ENCODE peak calls at places on chromosomes 7 and 10, in five cellular contexts. V, U, I, M and N are unnamed samples.

GRCh38 chr10:16792675-16793074 is 24.5 kb downstream of the RSU1 start:
- DNase-seq in V (peak), U (peak), I (no peak), M (no peak), N (no peak)

GRCh38 chr10:69686866-69687265 is 56.8 kb downstream of the FAM241B start:
- DNase-seq in V (no peak), U (no peak), I (no peak), M (no peak), N (no peak)

GRCh38 chr7:49855281-49855980 is 82.0 kb downstream of the VWC2 start:
- DNase-seq in V (no peak), U (no peak), I (no peak), M (no peak), N (no peak)

GRCh38 chr10:78004215-78005026 is 24.9 kb downstream of the POLR3A start:
- DNase-seq in V (no peak), U (no peak), I (no peak), M (no peak), N (no peak)

GRCh38 chr7:112084506-112084905 is 121.7 kb downstream of the DOCK4 start:
- DNase-seq in V (peak), U (peak), I (no peak), M (no peak), N (no peak)

GRCh38 chr7:74010407-74010806 is 17.6 kb upstream of the ELN start:
- DNase-seq in V (no peak), U (peak), I (no peak), M (no peak), N (no peak)

GRCh38 chr10:5552376-5553321 is 27.9 kb downstream of the CALML3 start:
- DNase-seq in V (no peak), U (peak), I (no peak), M (no peak), N (no peak)

GRCh38 chr10:13439771-13440708 is 88.8 kb downstream of the BEND7 start:
- DNase-seq in V (peak), U (peak), I (peak), M (no peak), N (peak)

GRCh38 chr10:77836299-77836820 is 90.2 kb downstream of the DLG5 start:
- DNase-seq in V (peak), U (peak), I (no peak), M (no peak), N (peak)

GRCh38 chr10:67259319-67259929 is 333.6 kb downstream of the LRRTM3 start:
- DNase-seq in V (no peak), U (no peak), I (no peak), M (no peak), N (no peak)

GRCh38 chr7:40315277-40315676 is 180.5 kb downstream of the SUGCT start:
- DNase-seq in V (no peak), U (no peak), I (no peak), M (no peak), N (no peak)

GRCh38 chr7:7554647-7555575 is 11.8 kb upstream of the MIOS start:
- DNase-seq in V (no peak), U (peak), I (no peak), M (no peak), N (no peak)

GRCh38 chr10:14524692-14525091 is 194.0 kb upstream of the FRMD4A start:
- DNase-seq in V (no peak), U (no peak), I (no peak), M (no peak), N (no peak)
- H2AFZ ChIP-seq in V (no peak), U (no peak), I (no peak), M (no peak), N (no peak)

DNA sequence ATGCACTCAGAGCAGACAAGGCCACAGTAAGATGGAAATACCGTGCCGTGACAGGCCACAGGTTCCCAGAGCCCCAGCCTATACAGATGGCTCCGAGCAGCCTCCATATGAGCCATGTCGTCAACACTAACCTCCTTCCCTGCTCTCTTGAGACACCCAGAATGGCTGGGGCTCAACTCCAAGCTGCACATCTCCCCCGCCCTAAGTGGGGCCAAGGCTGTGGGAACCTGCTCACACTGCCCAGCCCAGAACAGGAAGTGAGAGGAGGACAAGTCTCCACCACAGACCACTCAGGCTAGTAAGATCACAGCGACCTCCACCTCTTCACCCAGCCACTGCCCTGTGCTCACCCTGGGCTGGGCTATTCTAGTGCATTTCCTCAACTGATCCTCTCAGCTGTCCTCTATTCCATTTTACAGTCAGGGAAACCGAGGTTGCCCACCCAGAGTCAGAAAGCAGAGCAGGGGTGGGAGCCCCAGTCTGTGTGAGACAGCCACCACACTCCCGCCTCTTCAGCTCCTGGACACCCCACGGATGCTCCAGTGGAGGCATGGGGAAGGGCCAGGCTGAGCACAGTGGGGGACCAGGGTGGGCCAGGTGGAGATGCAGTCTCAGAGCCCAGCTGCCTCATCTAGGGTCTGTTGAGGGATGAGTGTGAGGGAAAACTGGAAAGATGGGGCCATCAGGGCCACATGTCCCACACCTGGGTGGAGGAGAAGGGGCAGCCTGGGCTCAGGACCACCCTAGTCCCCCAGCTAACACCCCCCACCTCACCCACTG is 11.6 kb downstream of the GRID1 start:
- DNase-seq in V (no peak), U (no peak), I (no peak), M (no peak), N (no peak)
- H3K27ac ChIP-seq in V (no peak), U (no peak), I (no peak), M (no peak), N (no peak)

GRCh38 chr7:12831024-12831423 is 143.6 kb downstream of the ARL4A start:
- DNase-seq in V (no peak), U (no peak), I (no peak), M (no peak), N (no peak)

GRCh38 chr7:12827219-12827821 is 139.9 kb downstream of the ARL4A start:
- DNase-seq in V (no peak), U (no peak), I (no peak), M (no peak), N (no peak)

GRCh38 chr7:12826079-12826478 is 138.6 kb downstream of the ARL4A start:
- DNase-seq in V (no peak), U (no peak), I (no peak), M (no peak), N (no peak)

GRCh38 chr7:12833829-12834228 is 146.4 kb downstream of the ARL4A start:
- DNase-seq in V (no peak), U (no peak), I (no peak), M (no peak), N (no peak)

DNA sequence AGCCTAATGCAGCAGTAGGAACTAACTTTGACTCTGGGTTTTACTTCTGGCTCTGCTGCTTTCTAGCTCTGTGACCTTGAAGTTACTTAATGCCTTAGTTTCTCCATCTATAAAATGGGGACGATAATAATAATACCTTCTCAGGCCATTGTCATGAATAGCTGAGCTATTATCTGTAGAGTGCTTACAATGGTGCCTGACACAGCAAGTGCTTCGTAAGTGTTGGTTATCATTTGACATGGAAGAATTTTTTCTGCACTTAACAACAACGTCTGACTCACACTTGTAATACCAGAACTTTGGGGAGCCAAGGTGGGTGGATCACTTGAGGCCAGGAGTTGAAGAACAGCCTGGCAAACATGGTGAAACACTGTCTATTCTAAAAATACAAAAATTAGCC is 140.5 kb downstream of the ARL4A start:
- DNase-seq in V (peak), U (no peak), I (no peak), M (peak), N (no peak)
- H2AFZ ChIP-seq in V (no peak), U (no peak), I (no peak), M (no peak), N (no peak)

DNA sequence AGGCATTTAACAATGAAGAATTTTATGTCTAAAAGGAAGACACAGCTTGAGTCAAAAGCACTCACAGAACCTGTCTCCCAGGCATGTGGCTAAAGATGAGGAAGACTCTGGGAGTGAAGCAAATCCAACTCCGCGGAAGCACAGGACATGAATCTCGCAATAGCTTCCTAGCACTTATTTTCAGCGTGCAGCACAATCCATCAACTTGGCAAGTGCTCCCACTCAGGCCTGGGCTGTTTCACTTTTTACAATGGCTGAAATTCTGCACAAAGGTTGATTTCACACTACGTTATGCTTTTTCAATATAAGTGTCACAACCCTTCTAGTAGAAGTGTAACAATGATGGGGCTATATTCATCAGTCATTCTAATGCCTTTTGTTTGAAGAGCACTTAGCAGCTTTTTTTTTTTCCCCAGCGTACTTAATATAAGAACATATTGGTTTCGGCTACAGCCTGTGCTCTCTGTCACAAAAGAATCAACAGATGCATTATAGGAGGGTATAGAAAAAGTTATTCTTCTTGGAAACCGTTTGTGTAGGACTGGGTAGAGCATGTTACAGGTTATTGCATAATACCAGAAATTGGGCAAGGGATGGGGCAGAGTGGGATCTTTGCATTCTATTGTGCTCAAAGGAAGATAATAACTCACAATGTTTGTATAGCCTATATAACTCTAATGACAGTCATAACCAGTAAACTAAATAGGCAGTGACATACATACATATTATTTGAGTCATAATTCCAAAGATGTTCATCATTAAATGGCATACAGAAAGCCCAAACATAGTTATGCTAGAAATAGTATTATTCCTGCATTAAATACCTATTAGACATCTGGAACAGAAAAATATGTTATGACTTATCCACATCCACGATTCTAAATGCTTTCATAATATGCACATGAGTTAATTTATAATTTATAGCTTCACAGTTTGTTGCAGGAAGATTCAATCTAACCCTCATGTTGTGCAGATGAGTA is 179.9 kb downstream of the XPNPEP1 start:
- DNase-seq in V (peak), U (no peak), I (no peak), M (no peak), N (no peak)
- H3K27ac ChIP-seq in V (no peak), U (no peak), I (no peak), M (no peak), N (no peak)

GRCh38 chr10:83553366-83553765 is 585.9 kb upstream of the GHITM start:
- DNase-seq in V (no peak), U (no peak), I (no peak), M (no peak), N (no peak)

GRCh38 chr10:83555264-83555663 is 584.0 kb upstream of the GHITM start:
- DNase-seq in V (no peak), U (no peak), I (no peak), M (no peak), N (no peak)
- H2AFZ ChIP-seq in V (no peak), U (no peak), I (no peak), M (no peak), N (no peak)

DNA sequence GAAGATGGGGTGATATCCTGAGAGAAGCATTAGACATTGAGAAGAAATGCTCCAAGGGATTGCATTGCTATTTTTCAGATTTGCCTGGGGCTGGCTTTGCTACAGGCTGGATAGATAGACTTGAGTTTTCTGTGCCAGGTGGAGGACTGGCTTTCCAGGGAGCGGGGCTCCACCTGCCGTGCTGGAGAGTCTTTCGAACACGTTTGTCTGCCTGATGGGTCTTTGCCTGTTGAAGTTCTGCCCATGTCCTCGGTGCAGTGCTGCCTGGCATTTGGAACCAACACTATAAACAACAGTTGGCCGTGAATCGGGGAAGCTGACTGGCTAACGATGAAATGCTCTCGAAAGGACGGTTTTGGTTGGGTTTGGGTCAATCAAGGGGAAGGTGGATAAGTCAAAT is 598.8 kb downstream of the TYW1 start:
- DNase-seq in V (no peak), U (no peak), I (no peak), M (no peak), N (no peak)
- H3K27ac ChIP-seq in V (no peak), U (no peak), I (no peak), M (no peak), N (no peak)

DNA sequence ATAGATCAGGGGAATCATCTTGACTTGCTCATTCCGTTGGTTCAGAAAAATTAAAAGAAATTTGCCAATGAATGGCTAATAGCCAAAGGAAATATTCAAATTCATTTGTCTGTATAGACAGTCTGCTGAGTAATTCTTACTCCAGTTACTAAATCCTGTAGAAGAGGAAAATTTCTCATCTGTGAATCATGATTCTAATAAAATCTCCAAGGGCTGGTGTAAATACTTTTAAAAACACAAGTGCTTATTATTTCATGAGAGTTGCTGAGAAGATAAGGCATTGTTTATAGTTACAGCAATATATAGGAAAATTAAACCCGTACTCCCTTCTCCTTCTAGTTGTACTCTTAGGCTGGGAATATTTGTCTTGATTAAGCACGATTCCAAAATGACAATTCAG is 53.0 kb downstream of the WNT2 start:
- DNase-seq in V (peak), U (no peak), I (no peak), M (no peak), N (no peak)
- H2AFZ ChIP-seq in V (no peak), U (no peak), I (no peak), M (no peak), N (no peak)

DNA sequence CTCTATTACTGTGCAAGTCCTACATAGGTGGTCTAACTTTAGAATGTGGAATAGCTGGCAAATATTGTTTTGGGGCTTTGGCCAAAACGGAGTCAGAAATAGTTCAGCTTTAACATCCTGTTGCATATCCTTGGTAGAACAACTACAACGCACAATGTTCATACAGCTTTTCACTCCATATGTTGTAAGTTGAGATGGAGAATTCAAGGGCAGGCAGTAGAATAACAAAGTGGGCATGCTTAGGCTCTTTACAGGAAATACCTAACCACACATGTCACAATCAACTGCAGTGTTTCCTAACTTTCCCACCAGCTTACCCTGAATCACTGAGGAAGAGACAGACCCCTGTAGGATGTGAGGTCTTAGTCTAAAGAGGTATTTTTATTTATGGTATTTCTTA is 122.3 kb downstream of the PPP1R3A start:
- DNase-seq in V (peak), U (no peak), I (no peak), M (no peak), N (no peak)
- H3K27ac ChIP-seq in V (no peak), U (peak), I (no peak), M (no peak), N (no peak)